ENCODE peak calls at places on chromosomes 11 and 22, in four cellular contexts. D, G, R and Y are unnamed samples. For H3K4me1 and H3K9me3, the result is how much of the 10 kb centered on the place peaks cover.

GRCh38 chr11:116312560-116313340 is 460.0 kb downstream of the BUD13 start:
- DNase-seq in G (peak), D (no peak), R (peak), Y (peak)

GRCh38 chr11:77086521-77087472 is 15.8 kb upstream of the OMP start:
- DNase-seq in R (no peak), G (no peak), D (no peak), Y (peak)

GRCh38 chr22:42717197-42717967 is 3.3 kb downstream of the A4GALT start:
- DNase-seq in D (no peak), R (no peak), G (no peak), Y (peak)

GRCh38 chr11:64400667-64401066 is 41.7 kb downstream of the RPS6KA4 start:
- DNase-seq in D (no peak), G (no peak), R (no peak), Y (no peak)

GRCh38 chr11:8604078-8604723 is 10.2 kb upstream of the STK33 start:
- DNase-seq in G (peak), D (peak), R (peak), Y (peak)

GRCh38 chr22:47151490-47151889 is 389.0 kb downstream of the TBC1D22A start:
- DNase-seq in D (no peak), G (no peak), R (no peak), Y (no peak)

GRCh38 chr11:120125005-120125404 is 12.9 kb downstream of the TRIM29 start:
- DNase-seq in G (peak), R (no peak), D (no peak), Y (peak)

GRCh38 chr11:131206671-131207070 is 163.7 kb upstream of the NTM start:
- DNase-seq in D (no peak), R (no peak), G (no peak), Y (no peak)

GRCh38 chr22:17087176-17088131 is 2.7 kb downstream of the IL17RA start:
- DNase-seq in D (no peak), R (no peak), G (peak), Y (peak)

GRCh38 chr11:124674168-124674517 is 439 bp downstream of the SPA17 start:
- DNase-seq in R (no peak), G (no peak), D (no peak), Y (no peak)

GRCh38 chr11:124676386-124676785 is 2.7 kb downstream of the SPA17 start:
- DNase-seq in D (no peak), R (no peak), G (no peak), Y (no peak)

GRCh38 chr11:124672531-124673215 is 866 bp downstream of the SIAE start:
- DNase-seq in R (no peak), D (no peak), G (no peak), Y (peak)

GRCh38 chr11:124673333-124674167 is at the start of the genes SIAE and SPA17:
- DNase-seq in G (peak), D (peak), R (peak), Y (peak)

GRCh38 chr11:124674571-124674970 is 867 bp downstream of the SPA17 start:
- DNase-seq in R (no peak), G (no peak), D (no peak), Y (no peak)
- H3K4me3 ChIP-seq in R (peak), G (no peak), D (peak), Y (peak)

GRCh38 chr11:31807791-31808074 is 3.4 kb downstream of the PAX6 start:
- DNase-seq in R (peak), G (no peak), D (no peak), Y (no peak)
- H3K4me1 ChIP-seq in R (under half), G (under half), D (under half), Y (under half)

GRCh38 chr11:72613977-72614376 is 60.2 kb downstream of the PDE2A start:
- DNase-seq in G (peak), D (no peak), R (no peak), Y (no peak)

GRCh38 chr11:72613450-72613849 is 60.8 kb downstream of the PDE2A start:
- DNase-seq in R (no peak), G (no peak), D (no peak), Y (no peak)

GRCh38 chr11:72616655-72617054 is 57.6 kb downstream of the PDE2A start:
- DNase-seq in G (no peak), D (no peak), R (no peak), Y (no peak)

GRCh38 chr11:72615329-72615728 is 58.9 kb downstream of the PDE2A start:
- DNase-seq in D (no peak), R (no peak), G (no peak), Y (no peak)

GRCh38 chr11:72614381-72614780 is 59.8 kb downstream of the PDE2A start:
- DNase-seq in G (peak), R (no peak), D (no peak), Y (no peak)
- H3K9me3 ChIP-seq in G (under half), R (under half), D (under half), Y (under half)

GRCh38 chr11:5622802-5623201 is 2.0 kb upstream of the TRIM34 start:
- DNase-seq in R (no peak), G (no peak), D (no peak), Y (peak)

GRCh38 chr11:5624489-5625278 is at the start of gene TRIM34:
- DNase-seq in G (peak), D (no peak), R (peak), Y (peak)

GRCh38 chr11:5618807-5619206 is 6.0 kb upstream of the TRIM34 start:
- DNase-seq in R (no peak), G (no peak), D (no peak), Y (no peak)

GRCh38 chr11:5620606-5621521 is 3.9 kb upstream of the TRIM34 start:
- DNase-seq in G (no peak), D (no peak), R (no peak), Y (peak)

GRCh38 chr11:5621580-5621979 is 3.2 kb upstream of the TRIM34 start:
- DNase-seq in D (no peak), G (no peak), R (no peak), Y (no peak)
- H3K4me3 ChIP-seq in D (no peak), G (no peak), R (no peak), Y (no peak)

GRCh38 chr11:9687736-9688494 is 24.0 kb downstream of the SWAP70 start:
- DNase-seq in R (no peak), D (no peak), G (no peak), Y (no peak)
- H3K4me1 ChIP-seq in R (under half), D (under half), G (under half), Y (under half)

GRCh38 chr22:49889071-49889470 is 29.2 kb downstream of the ALG12 start:
- DNase-seq in G (no peak), D (no peak), R (no peak), Y (no peak)
- H3K9me3 ChIP-seq in G (under half), D (under half), R (under half), Y (under half)